ENCODE peak calls at places on chromosomes 16 and 17, in eight cellular contexts. K, S, Z, D, U, L, Y and W are unnamed samples.

GRCh38 chr16:17286443-17286842 is 184.3 kb downstream of the XYLT1 start:
- DNase-seq in Y (no peak), L (no peak), K (no peak), S (no peak), Z (no peak), D (no peak), U (no peak), W (no peak)

GRCh38 chr17:42982266-42982665 is 1.9 kb downstream of the RUNDC1 start:
- DNase-seq in K (no peak), Y (no peak), Z (no peak), D (no peak), L (no peak), S (no peak), U (no peak), W (no peak)

GRCh38 chr16:11674818-11675560 is 6.7 kb downstream of the SNN start:
- DNase-seq in Y (no peak), D (no peak), L (no peak), Z (peak; percentile 46), S (peak; percentile 10), K (no peak), U (no peak), W (no peak)

GRCh38 chr17:13297198-13297597 is 279.4 kb upstream of the ELAC2 start:
- DNase-seq in L (no peak), D (no peak), Z (no peak), Y (peak; percentile 56), U (peak; percentile 66), S (no peak), K (no peak), W (no peak)

GRCh38 chr17:5019475-5019956 is 15.7 kb downstream of the SLC52A1 start:
- DNase-seq in Y (no peak), D (no peak), S (no peak), K (peak; percentile 44), U (no peak), L (peak; percentile 43), Z (no peak), W (peak; percentile 53)

GRCh38 chr17:34926661-34927060 is 34.6 kb downstream of the CCT6B start:
- DNase-seq in L (no peak), U (no peak), S (no peak), D (no peak), Z (no peak), Y (no peak), K (peak; percentile 1), W (no peak)

GRCh38 chr16:14528306-14528948 is 101.6 kb downstream of the PARN start:
- DNase-seq in Y (no peak), K (no peak), S (no peak), Z (no peak), L (no peak), U (no peak), D (peak; percentile 44), W (no peak)

GRCh38 chr16:56477096-56477878 is 25.9 kb downstream of the OGFOD1 start:
- DNase-seq in K (no peak), U (no peak), Z (peak; percentile 89), L (peak; percentile 30), Y (no peak), S (no peak), D (peak; percentile 43), W (no peak)

GRCh38 chr16:55698331-55698730 is 42.5 kb downstream of the SLC6A2 start:
- DNase-seq in K (no peak), L (no peak), Z (no peak), D (no peak), S (no peak), U (no peak), Y (no peak), W (no peak)

GRCh38 chr17:10069301-10069700 is 129.1 kb downstream of the GAS7 start:
- DNase-seq in U (no peak), Z (no peak), S (no peak), Y (no peak), L (no peak), D (no peak), K (no peak), W (no peak)

GRCh38 chr17:27398691-27399090 is 57.6 kb upstream of the KSR1 start:
- DNase-seq in Z (no peak), L (no peak), Y (no peak), K (no peak), S (no peak), D (no peak), U (no peak), W (no peak)

GRCh38 chr16:27238016-27238587 is 30.5 kb downstream of the NSMCE1 start:
- DNase-seq in S (no peak), U (no peak), L (no peak), Z (no peak), K (no peak), D (no peak), Y (no peak), W (no peak)

GRCh38 chr16:4016648-4017047 is 99.6 kb downstream of the ADCY9 start:
- DNase-seq in Y (no peak), U (no peak), L (no peak), K (no peak), Z (peak; percentile 7), D (no peak), S (no peak), W (no peak)

GRCh38 chr17:65683428-65683827 is 122.0 kb upstream of the AXIN2 start:
- DNase-seq in D (no peak), U (no peak), S (no peak), Y (no peak), K (no peak), L (no peak), Z (no peak), W (no peak)

GRCh38 chr16:67165121-67166034 is 833 bp downstream of the HSF4 start:
- DNase-seq in Y (no peak), Z (no peak), K (no peak), S (no peak), U (no peak), L (no peak), D (no peak), W (no peak)

GRCh38 chr17:36089888-36090836 is at the start of gene CCL3:
- DNase-seq in K (peak; percentile 95), S (peak; percentile 17), Y (no peak), Z (no peak), U (no peak), D (no peak), L (peak; percentile 26), W (peak; percentile 60)

GRCh38 chr16:70267516-70267915 is 15.8 kb upstream of the EXOSC6 start:
- DNase-seq in Z (peak; percentile 72), U (no peak), K (peak; percentile 46), S (no peak), Y (no peak), D (peak; percentile 67), L (peak; percentile 43), W (no peak)

GRCh38 chr16:9256196-9256595 is 164.8 kb downstream of the HAPSTR1 start:
- DNase-seq in K (peak; percentile 63), L (no peak), U (no peak), Z (no peak), D (peak; percentile 37), Y (no peak), S (no peak), W (peak; percentile 44)

GRCh38 chr16:56944954-56945839 is 13.3 kb downstream of the HERPUD1 start:
- DNase-seq in S (no peak), U (no peak), D (no peak), L (no peak), K (peak; percentile 68), Y (no peak), Z (no peak), W (no peak)

GRCh38 chr17:51059781-51060180 is 60.9 kb downstream of the SPAG9 start:
- DNase-seq in U (no peak), Z (peak; percentile 53), L (no peak), S (no peak), D (no peak), Y (no peak), K (no peak), W (no peak)

GRCh38 chr16:50880926-50881325 is 139.0 kb downstream of the CYLD start:
- DNase-seq in L (no peak), S (no peak), K (no peak), Y (no peak), D (no peak), Z (no peak), U (no peak), W (no peak)

GRCh38 chr17:78784397-78784751 is 2.3 kb upstream of the CYTH1 start:
- DNase-seq in U (no peak), D (no peak), S (no peak), L (no peak), K (no peak), Y (no peak), Z (no peak), W (no peak)

GRCh38 chr17:8954339-8954738 is 11.2 kb downstream of the PIK3R5 start:
- DNase-seq in D (no peak), U (no peak), Z (no peak), K (peak; percentile 87), S (peak; percentile 35), Y (no peak), L (peak; percentile 56), W (no peak)